ENCODE peak calls at places on chromosomes 13 and 19, in ten cellular contexts. N is cardiac muscle cell, F is upper lobe of left lung, A is K562, J is Peyer's patch, H is tibial nerve, W is ascending aorta, Z is PC-3, K is heart left ventricle, T is uterus. S is an unnamed sample.
A peak's percentile ranks its signal among the peaks of the same experiment; 100 is the strongest.

GRCh38 chr13:64529874-64530485 is 2700.2 kb downstream of the PCDH9 start:
- DNase-seq in N (peak; percentile 34), F (no peak), A (peak; percentile 15), J (no peak), H (no peak), W (no peak), Z (peak; percentile 30), K (no peak), T (no peak), S (no peak)

GRCh38 chr13:44425041-44425814 is 51.6 kb downstream of the SERP2 start:
- DNase-seq in N (no peak), F (no peak), A (no peak), J (no peak), H (no peak), W (no peak), Z (no peak), K (no peak), T (no peak), S (no peak)

GRCh38 chr13:73608731-73609485 is 525.3 kb downstream of the KLF12 start:
- DNase-seq in N (no peak), F (peak; percentile 26), A (no peak), J (no peak), H (no peak), W (no peak), Z (no peak), K (no peak), T (no peak), S (no peak)

GRCh38 chr13:81487151-81487550 is 1146.2 kb upstream of the SPRY2 start:
- DNase-seq in N (peak; percentile 68), F (no peak), A (no peak), J (no peak), H (no peak), W (no peak), Z (peak; percentile 61), K (no peak), T (no peak), S (no peak)

GRCh38 chr19:48513289-48514122 is 1.9 kb upstream of the LMTK3 start:
- DNase-seq in N (peak; percentile 86), F (peak; percentile 84), A (peak; percentile 67), J (peak; percentile 81), H (no peak), W (peak; percentile 82), Z (peak; percentile 64), K (peak; percentile 66), T (no peak), S (peak; percentile 74)

GRCh38 chr19:5621945-5622464 is 571 bp downstream of the SAFB2 start:
- DNase-seq in N (no peak), F (no peak), A (no peak), J (no peak), H (no peak), W (no peak), Z (peak; percentile 42), K (peak; percentile 64), T (peak; percentile 38), S (peak; percentile 66)

GRCh38 chr13:47696677-47697076 is 304.4 kb downstream of the SUCLA2 start:
- DNase-seq in N (no peak), F (no peak), A (peak; percentile 9), J (no peak), H (no peak), W (no peak), Z (no peak), K (no peak), T (no peak), S (no peak)

GRCh38 chr13:65034266-65034665 is 2195.9 kb downstream of the PCDH9 start:
- DNase-seq in N (no peak), F (no peak), A (no peak), J (no peak), H (no peak), W (no peak), Z (no peak), K (peak; percentile 50), T (no peak), S (no peak)

GRCh38 chr13:62482351-62482750 is 1066.7 kb upstream of the PCDH20 start:
- DNase-seq in N (no peak), F (no peak), A (no peak), J (no peak), H (no peak), W (no peak), Z (peak; percentile 15), K (no peak), T (no peak), S (no peak)

GRCh38 chr13:29589234-29589633 is 6.3 kb downstream of the SLC7A1 start:
- DNase-seq in N (no peak), F (no peak), A (no peak), J (no peak), H (no peak), W (no peak), Z (no peak), K (no peak), T (no peak), S (no peak)

GRCh38 chr13:47277774-47278173 is 380.9 kb upstream of the HTR2A start:
- DNase-seq in N (no peak), F (peak; percentile 28), A (no peak), J (no peak), H (no peak), W (no peak), Z (no peak), K (no peak), T (no peak), S (no peak)

GRCh38 chr13:37944476-37945442 is 75.2 kb upstream of the TRPC4 start:
- DNase-seq in N (no peak), F (no peak), A (no peak), J (no peak), H (no peak), W (no peak), Z (no peak), K (no peak), T (no peak), S (no peak)

GRCh38 chr19:53942001-53942786 is 20.5 kb upstream of the CACNG8 start:
- DNase-seq in N (peak; percentile 62), F (no peak), A (peak; percentile 83), J (no peak), H (no peak), W (no peak), Z (peak; percentile 19), K (no peak), T (no peak), S (no peak)

GRCh38 chr13:113906566-113906965 is 42.7 kb upstream of the GAS6 start:
- DNase-seq in N (no peak), F (peak; percentile 20), A (no peak), J (no peak), H (no peak), W (peak; percentile 58), Z (no peak), K (no peak), T (no peak), S (no peak)

GRCh38 chr19:20365146-20365545 is 198.1 kb downstream of the ZNF486 start:
- DNase-seq in N (peak; percentile 23), F (no peak), A (no peak), J (no peak), H (no peak), W (no peak), Z (no peak), K (no peak), T (peak; percentile 77), S (no peak)

GRCh38 chr19:33329060-33329459 is 26.7 kb upstream of the CEBPA start:
- DNase-seq in N (no peak), F (no peak), A (no peak), J (no peak), H (no peak), W (no peak), Z (no peak), K (no peak), T (no peak), S (no peak)

GRCh38 chr13:108700421-108701170 is 71.2 kb downstream of the MYO16 start:
- DNase-seq in N (no peak), F (no peak), A (no peak), J (no peak), H (no peak), W (no peak), Z (peak; percentile 75), K (no peak), T (no peak), S (no peak)

DNA sequence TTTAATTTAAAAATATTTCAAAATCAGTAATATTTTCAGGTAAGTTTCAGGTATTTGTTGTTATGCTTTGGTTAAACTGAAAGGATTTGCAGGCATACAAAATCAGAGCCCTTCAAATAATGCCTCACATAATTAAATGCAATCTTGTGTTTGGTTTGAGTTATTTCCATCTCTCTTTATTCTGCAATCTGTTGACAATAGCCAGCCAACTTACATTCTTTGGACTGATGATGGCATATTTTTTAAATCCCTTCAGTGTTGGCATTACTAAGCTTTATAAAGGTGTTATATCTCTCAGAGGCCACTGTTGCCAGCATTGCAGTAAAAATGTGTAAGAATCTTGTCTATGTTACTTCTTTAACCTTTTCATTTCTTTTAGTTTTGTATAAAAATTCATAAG is 257.2 kb upstream of the RFC3 start:
- DNase-seq in N (no peak), F (no peak), A (no peak), J (no peak), H (no peak), W (no peak), Z (no peak), K (no peak), T (no peak), S (no peak)
- H3K4me3 ChIP-seq in N (no peak overlapping the region), F (no peak overlapping the region), A (no peak overlapping the region), J (no peak overlapping the region), H (no peak overlapping the region), W (no peak overlapping the region), Z (no peak overlapping the region), K (no peak overlapping the region), T (no peak overlapping the region), S (no peak overlapping the region)

GRCh38 chr13:99605417-99606321 is 104.4 kb downstream of the TM9SF2 start:
- DNase-seq in N (peak; percentile 52), F (peak; percentile 61), A (peak; percentile 16), J (peak; percentile 58), H (no peak), W (peak; percentile 73), Z (peak; percentile 24), K (no peak), T (peak; percentile 30), S (peak; percentile 75)
- TF ChIP-seq CTCF in N (peak; percentile 12), F (no peak), A (peak; percentile 16), J (peak; percentile 55), H (no peak), W (no peak), Z (peak; percentile 14), K (no peak), T (no peak), S (no peak)

GRCh38 chr19:38685666-38686529 is 38.4 kb downstream of the ACTN4 start:
- DNase-seq in N (peak; percentile 52), F (no peak), A (peak; percentile 24), J (no peak), H (no peak), W (no peak), Z (peak; percentile 63), K (no peak), T (no peak), S (no peak)
- H3K4me1 ChIP-seq in N (peaks cover 43% of the 10 kb centered on the region), F (peaks cover 91% of the 10 kb centered on the region), A (peaks cover 76% of the 10 kb centered on the region), J (peaks cover 25% of the 10 kb centered on the region), H (peaks cover 69% of the 10 kb centered on the region), W (peaks cover 48% of the 10 kb centered on the region), Z (peaks cover 81% of the 10 kb centered on the region), K (peaks cover 72% of the 10 kb centered on the region), T (peaks cover 35% of the 10 kb centered on the region), S (peaks cover 73% of the 10 kb centered on the region)

GRCh38 chr19:17327654-17328516 is 6.8 kb downstream of the ANO8 start:
- DNase-seq in N (peak; percentile 89), F (peak; percentile 86), A (peak; percentile 82), J (peak; percentile 77), H (no peak), W (no peak), Z (no peak), K (no peak), T (peak; percentile 61), S (no peak)
- H3K4me3 ChIP-seq in N (peak overlapping the region; percentile 48), F (peak overlapping the region; percentile 45), A (peak overlapping the region; percentile 44), J (peak overlapping the region; percentile 73), H (no peak overlapping the region), W (peak overlapping the region; percentile 30), Z (no peak overlapping the region), K (peak overlapping the region; percentile 1), T (peak overlapping the region; percentile 24), S (no peak overlapping the region)

GRCh38 chr13:75271851-75272250 is 210.1 kb downstream of the TBC1D4 start:
- DNase-seq in N (no peak), F (no peak), A (no peak), J (no peak), H (no peak), W (no peak), Z (no peak), K (no peak), T (no peak), S (no peak)
- TF ChIP-seq CTCF in N (no peak), F (no peak), A (no peak), J (no peak), H (no peak), W (no peak), Z (no peak), K (no peak), T (no peak), S (no peak)

S was measured in pancreas.